ENCODE peak calls at places on chromosomes 2 and 18, in eight cellular contexts. I is GM06990, N is MM.1S, V is RWPE1, L is A549, W is AG09309, U is progenitor cell of endocrine pancreas, Z is B cell. T is an unnamed sample.

GRCh38 chr2:176744156-176744555 is 468.4 kb upstream of the HNRNPA3 start:
- DNase-seq in I (no peak), N (no peak), V (no peak), L (no peak), W (no peak), U (no peak), Z (no peak), T (no peak)

GRCh38 chr2:167404896-167405295 is 516.6 kb downstream of the XIRP2 start:
- DNase-seq in I (no peak), N (no peak), V (peak; percentile 32), L (no peak), W (no peak), U (no peak), Z (no peak), T (no peak)

GRCh38 chr2:96702098-96702785 is 37.6 kb downstream of the LMAN2L start:
- DNase-seq in I (no peak), N (no peak), V (peak; percentile 42), L (no peak), W (no peak), U (no peak), Z (no peak), T (no peak)

GRCh38 chr2:230873670-230874401 is 9.1 kb downstream of the ITM2C start:
- DNase-seq in I (peak; percentile 83), N (peak; percentile 68), V (no peak), L (no peak), W (no peak), U (no peak), Z (peak; percentile 85), T (no peak)

GRCh38 chr2:45872211-45872610 is 220.7 kb downstream of the PRKCE start:
- DNase-seq in I (no peak), N (no peak), V (no peak), L (no peak), W (no peak), U (no peak), Z (no peak), T (no peak)

GRCh38 chr2:99554238-99554637 is 64.4 kb upstream of the REV1 start:
- DNase-seq in I (no peak), N (no peak), V (no peak), L (no peak), W (no peak), U (peak; percentile 14), Z (no peak), T (no peak)

GRCh38 chr2:129299756-129300155 is 679.7 kb upstream of the RAB6C start:
- DNase-seq in I (no peak), N (no peak), V (no peak), L (no peak), W (no peak), U (no peak), Z (no peak), T (no peak)

GRCh38 chr2:240358080-240358479 is 77.4 kb upstream of the GPC1 start:
- DNase-seq in I (no peak), N (no peak), V (no peak), L (no peak), W (no peak), U (no peak), Z (no peak), T (no peak)

GRCh38 chr2:10909996-10910341 is 1.8 kb upstream of the KCNF1 start:
- DNase-seq in I (no peak), N (no peak), V (no peak), L (no peak), W (no peak), U (no peak), Z (no peak), T (no peak)

GRCh38 chr2:113136828-113137775 is 9.7 kb downstream of the IL1RN start:
- DNase-seq in I (no peak), N (peak; percentile 54), V (peak; percentile 51), L (no peak), W (no peak), U (no peak), Z (peak; percentile 59), T (no peak)

GRCh38 chr18:37341473-37342086 is 224.0 kb downstream of the CELF4 start:
- DNase-seq in I (no peak), N (no peak), V (no peak), L (no peak), W (no peak), U (no peak), Z (no peak), T (no peak)

GRCh38 chr18:55286257-55286825 is 301.7 kb downstream of the TCF4 start:
- DNase-seq in I (no peak), N (no peak), V (no peak), L (no peak), W (no peak), U (no peak), Z (no peak), T (no peak)

GRCh38 chr2:54500404-54501147 is 44.4 kb downstream of the SPTBN1 start:
- DNase-seq in I (no peak), N (no peak), V (no peak), L (no peak), W (no peak), U (no peak), Z (no peak), T (no peak)

DNA sequence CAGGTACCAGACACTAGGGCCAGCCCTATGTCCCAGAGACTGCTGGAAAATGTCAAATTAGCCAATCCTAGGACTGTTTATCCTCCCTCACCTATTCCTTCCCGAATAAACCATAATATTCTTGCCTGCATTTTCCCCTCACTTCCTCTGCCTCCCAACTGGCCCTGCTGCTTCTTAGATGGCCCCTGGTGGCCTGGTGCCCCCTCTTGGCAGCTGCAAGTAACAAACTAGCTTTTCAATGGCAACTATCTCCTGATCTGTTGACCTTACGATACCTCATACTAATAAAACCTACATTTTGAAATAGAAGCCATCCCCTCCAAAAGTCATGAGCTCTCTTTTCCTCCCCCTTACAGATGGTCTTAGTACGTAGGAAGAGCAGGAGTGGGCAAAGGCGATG is 132.0 kb downstream of the ALPK2 start:
- DNase-seq in I (no peak), N (no peak), V (peak; percentile 3), L (peak; percentile 8), W (no peak), U (no peak), Z (no peak), T (no peak)
- TF ChIP-seq CTCF in I (peak; percentile 50), N (peak; percentile 39), V (no peak), L (no peak), W (no peak), U (peak; percentile 66), Z (no peak), T (peak; percentile 14)

GRCh38 chr2:82234283-82234682 is 1929.7 kb upstream of the LRRTM1 start:
- DNase-seq in I (no peak), N (no peak), V (no peak), L (no peak), W (no peak), U (no peak), Z (no peak), T (no peak)
- TF ChIP-seq CTCF in I (no peak), N (peak; percentile 30), V (no peak), L (no peak), W (no peak), U (no peak), Z (no peak), T (no peak)

DNA sequence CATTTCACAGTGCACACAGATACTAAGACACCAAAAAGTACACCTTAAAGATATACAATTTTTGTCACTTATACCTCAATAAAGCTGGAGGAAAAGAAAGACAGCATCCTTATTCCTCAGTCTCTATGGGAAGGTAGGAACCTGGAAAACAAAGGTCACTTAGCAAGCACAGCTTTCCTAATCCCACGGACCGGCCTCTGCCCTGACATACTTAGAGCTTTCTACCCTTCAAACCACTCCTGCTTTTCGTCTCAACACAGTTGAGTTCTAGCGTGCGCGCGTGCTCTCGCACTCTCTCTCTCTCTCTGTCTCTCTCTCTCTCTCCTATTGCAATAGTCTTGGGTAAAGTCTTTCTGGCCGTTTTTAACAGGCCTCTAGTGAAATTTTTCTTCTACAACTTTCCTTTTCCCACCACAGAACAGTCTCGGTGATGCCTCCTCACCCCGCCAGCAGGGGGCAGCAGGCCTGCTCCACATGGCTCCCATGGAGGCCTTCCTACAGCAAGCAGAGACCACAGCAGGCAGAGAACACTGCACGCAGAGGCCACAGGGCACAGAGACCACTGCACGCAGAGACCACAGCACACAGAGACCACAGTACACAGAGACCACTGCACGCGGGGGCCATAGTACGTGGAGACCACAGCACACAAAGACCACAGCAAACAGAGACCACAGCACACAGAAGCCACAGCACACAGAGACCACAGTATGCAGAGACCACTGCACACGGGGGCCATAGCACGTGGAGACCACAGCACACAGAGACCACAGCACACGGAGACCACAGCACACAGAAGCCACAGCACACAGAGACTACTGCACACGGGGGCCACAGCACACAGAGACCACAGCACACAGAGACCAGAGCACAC is 106.9 kb downstream of the FBXO15 start:
- DNase-seq in I (peak; percentile 15), N (peak; percentile 10), V (no peak), L (peak; percentile 46), W (no peak), U (peak; percentile 29), Z (peak; percentile 66), T (peak; percentile 86)
- TF ChIP-seq CTCF in I (peak; percentile 91), N (peak; percentile 58), V (peak; percentile 23), L (peak; percentile 52), W (peak; percentile 63), U (peak; percentile 74), Z (peak; percentile 66), T (peak; percentile 53)

DNA sequence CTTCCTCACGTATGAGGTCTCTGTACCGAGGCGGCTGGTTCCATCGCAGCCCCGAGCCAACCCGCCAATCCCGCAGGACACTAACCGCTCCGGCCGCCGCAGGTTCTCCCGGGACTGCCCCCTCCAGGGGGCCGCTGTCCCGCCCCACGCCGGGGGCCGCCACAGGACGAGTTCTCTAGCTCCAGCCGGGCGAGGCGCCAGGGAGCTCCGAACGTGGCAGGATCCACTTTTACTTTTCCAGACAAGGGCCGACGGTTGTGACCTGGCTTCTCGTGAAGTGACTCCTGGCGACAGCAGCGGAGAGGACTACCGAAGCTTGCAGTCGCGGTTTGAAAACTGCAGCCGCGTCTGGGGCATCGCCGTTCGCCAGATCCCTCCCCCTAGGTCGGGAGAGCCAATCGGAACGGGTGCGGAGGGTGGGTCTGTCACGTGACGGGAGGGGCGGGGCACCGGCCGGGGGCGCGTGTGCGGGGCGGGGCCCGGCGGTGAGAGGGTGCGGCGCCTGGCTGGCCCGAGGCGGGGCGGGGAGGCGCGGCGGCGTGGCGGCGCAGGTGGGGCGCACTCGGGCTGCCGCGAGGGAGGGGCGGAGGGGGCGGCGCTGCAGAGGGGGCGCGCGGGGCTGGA is at the start of gene STK17B:
- DNase-seq in I (peak; percentile 95), N (peak; percentile 98), V (peak; percentile 97), L (peak; percentile 90), W (peak; percentile 74), U (peak; percentile 92), Z (peak; percentile 98), T (peak; percentile 87)
- TF ChIP-seq CTCF in I (peak; percentile 2), N (no peak), V (no peak), L (no peak), W (peak; percentile 14), U (peak; percentile 27), Z (no peak), T (no peak)

GRCh38 chr2:12167525-12168317 is 421.3 kb downstream of the LPIN1 start:
- DNase-seq in I (no peak), N (no peak), V (no peak), L (no peak), W (no peak), U (peak; percentile 54), Z (no peak), T (no peak)
- TF ChIP-seq CTCF in I (peak; percentile 10), N (no peak), V (no peak), L (no peak), W (no peak), U (peak; percentile 76), Z (no peak), T (no peak)

DNA sequence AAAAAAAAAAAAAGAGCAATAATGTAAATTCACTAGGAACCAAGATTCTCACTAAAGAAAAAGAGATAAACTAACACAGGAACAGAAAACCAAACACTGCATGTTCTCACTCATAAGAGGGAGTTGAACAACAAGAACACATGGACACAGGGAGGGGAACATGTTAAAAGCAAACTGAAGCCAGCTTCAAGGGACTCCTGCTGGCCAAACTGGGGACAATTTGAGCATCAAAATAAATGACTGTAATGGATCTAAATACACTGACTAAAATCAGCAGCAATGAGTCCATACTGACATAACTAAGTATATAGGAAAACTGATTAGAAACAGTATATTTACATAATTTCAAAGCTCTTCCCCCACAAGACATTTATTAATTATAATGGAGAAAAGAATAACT is 73.0 kb downstream of the FARSB start:
- DNase-seq in I (no peak), N (peak; percentile 27), V (no peak), L (no peak), W (no peak), U (no peak), Z (no peak), T (no peak)
- TF ChIP-seq CTCF in I (peak; percentile 35), N (peak; percentile 33), V (no peak), L (no peak), W (peak; percentile 8), U (peak; percentile 37), Z (no peak), T (peak; percentile 14)

T was measured in D721Med.